ENCODE peak calls at places on chromosomes 3 and 15, in eight cellular contexts. J, F, Z, O, U, X, P and H are unnamed samples.
A peak's percentile ranks its signal among the peaks of the same experiment; 100 is the strongest.

GRCh38 chr15:43187544-43188155 is 2.4 kb downstream of the CCNDBP1 start:
- DNase-seq in X (no peak), P (no peak), U (no peak), F (peak; percentile 80), O (no peak), Z (no peak), J (no peak), H (no peak)

GRCh38 chr15:58398053-58398452 is 33.7 kb upstream of the LIPC start:
- DNase-seq in J (no peak), Z (no peak), O (no peak), F (no peak), U (no peak), X (no peak), P (no peak), H (no peak)

GRCh38 chr3:184582998-184583344 is 21.4 kb downstream of the EPHB3 start:
- DNase-seq in U (no peak), F (no peak), Z (no peak), X (no peak), O (no peak), P (no peak), J (no peak), H (no peak)

GRCh38 chr3:3923619-3924018 is 124.4 kb downstream of the LRRN1 start:
- DNase-seq in F (no peak), Z (no peak), X (no peak), O (no peak), J (no peak), P (no peak), U (no peak), H (no peak)

GRCh38 chr3:118332699-118333098 is 701.9 kb downstream of the IGSF11 start:
- DNase-seq in J (no peak), Z (no peak), X (no peak), U (no peak), O (no peak), P (no peak), F (no peak), H (no peak)

GRCh38 chr3:50117120-50117519 is 28.4 kb downstream of the RBM5 start:
- DNase-seq in F (no peak), U (no peak), X (no peak), P (no peak), Z (no peak), O (no peak), J (no peak), H (no peak)

GRCh38 chr3:158103956-158104338 is 2.3 kb downstream of the SHOX2 start:
- DNase-seq in P (no peak), X (no peak), O (no peak), F (no peak), J (no peak), U (no peak), Z (no peak), H (no peak)

GRCh38 chr3:52851348-52851747 is 16.5 kb upstream of the MUSTN1 start:
- DNase-seq in O (no peak), U (no peak), F (peak; percentile 49), Z (no peak), X (no peak), P (no peak), J (no peak), H (peak; percentile 44)

GRCh38 chr15:29131336-29132109 is 138.1 kb downstream of the NSMCE3 start:
- DNase-seq in O (no peak), Z (no peak), J (no peak), P (no peak), U (no peak), X (no peak), F (no peak), H (no peak)

GRCh38 chr15:59138243-59138642 is 33.3 kb downstream of the CCNB2 start:
- DNase-seq in J (peak; percentile 27), Z (no peak), X (no peak), O (no peak), U (peak; percentile 25), P (peak; percentile 29), F (peak; percentile 22), H (peak; percentile 59)

GRCh38 chr3:112656045-112656444 is 15.1 kb upstream of the CCDC80 start:
- DNase-seq in X (no peak), O (no peak), U (no peak), F (peak; percentile 41), J (no peak), Z (no peak), P (no peak), H (no peak)

GRCh38 chr3:140188285-140188684 is 253.3 kb downstream of the CLSTN2 start:
- DNase-seq in P (no peak), U (peak; percentile 35), O (peak; percentile 56), F (no peak), X (no peak), Z (no peak), J (no peak), H (peak; percentile 88)